ENCODE peak calls at places on chromosome 2, in seven cellular contexts. N, Q, A, O, D, H and B are unnamed samples.

GRCh38 chr2:127517465-127517864 is 8.8 kb downstream of the IWS1 start:
- DNase-seq in N (no peak), Q (no peak), A (no peak), O (no peak), D (no peak), H (no peak), B (no peak)

GRCh38 chr2:208300847-208301618 is 35.0 kb downstream of the PIKFYVE start:
- DNase-seq in N (no peak), Q (no peak), A (no peak), O (no peak), D (no peak), H (no peak), B (no peak)

GRCh38 chr2:80482276-80482675 is 177.7 kb upstream of the LRRTM1 start:
- DNase-seq in N (no peak), Q (no peak), A (no peak), O (no peak), D (no peak), H (no peak), B (no peak)

GRCh38 chr2:239538357-239539052 is 137.7 kb upstream of the HDAC4 start:
- DNase-seq in N (no peak), Q (no peak), A (no peak), O (no peak), D (no peak), H (no peak), B (no peak)

GRCh38 chr2:100470898-100471514 is 724 bp downstream of the NMS start:
- DNase-seq in N (no peak), Q (no peak), A (peak), O (no peak), D (peak), H (peak), B (no peak)

GRCh38 chr2:132850688-132851087 is 180.7 kb upstream of the LYPD1 start:
- DNase-seq in N (no peak), Q (no peak), A (no peak), O (no peak), D (no peak), H (no peak), B (no peak)

GRCh38 chr2:191678437-191679110 is 638 bp downstream of the NABP1 start:
- DNase-seq in N (peak), Q (no peak), A (peak), O (peak), D (peak), H (peak), B (peak)

GRCh38 chr2:15814946-15815345 is 125.4 kb upstream of the MYCN start:
- DNase-seq in N (no peak), Q (no peak), A (no peak), O (no peak), D (no peak), H (no peak), B (no peak)

GRCh38 chr2:143481728-143482127 is 352.5 kb downstream of the ARHGAP15 start:
- DNase-seq in N (no peak), Q (no peak), A (no peak), O (no peak), D (no peak), H (no peak), B (no peak)

GRCh38 chr2:175234650-175235049 is 53.1 kb upstream of the ATP5MC3 start:
- DNase-seq in N (no peak), Q (no peak), A (no peak), O (no peak), D (peak), H (no peak), B (no peak)

GRCh38 chr2:45836740-45837139 is 185.3 kb downstream of the PRKCE start:
- DNase-seq in N (no peak), Q (no peak), A (no peak), O (no peak), D (peak), H (no peak), B (no peak)

GRCh38 chr2:133777607-133778006 is 209.3 kb upstream of the NCKAP5 start:
- DNase-seq in N (no peak), Q (peak), A (no peak), O (no peak), D (peak), H (no peak), B (no peak)

GRCh38 chr2:128631698-128632490 is 313.2 kb upstream of the HS6ST1 start:
- DNase-seq in N (no peak), Q (no peak), A (no peak), O (no peak), D (no peak), H (no peak), B (no peak)

GRCh38 chr2:186486651-186487647 is 889 bp downstream of the ZC3H15 start:
- DNase-seq in N (peak), Q (no peak), A (no peak), O (no peak), D (peak), H (no peak), B (peak)

GRCh38 chr2:98170076-98170475 is 83.1 kb downstream of the VWA3B start:
- DNase-seq in N (no peak), Q (no peak), A (no peak), O (no peak), D (no peak), H (no peak), B (no peak)

GRCh38 chr2:232382331-232383225 is 4.0 kb downstream of the ALPP start:
- DNase-seq in N (no peak), Q (no peak), A (no peak), O (no peak), D (peak), H (no peak), B (no peak)

GRCh38 chr2:29611261-29611660 is 310.1 kb downstream of the ALK start:
- DNase-seq in N (no peak), Q (no peak), A (no peak), O (no peak), D (no peak), H (no peak), B (no peak)

GRCh38 chr2:227860116-227860724 is 11.2 kb upstream of the DAW1 start:
- DNase-seq in N (no peak), Q (no peak), A (no peak), O (no peak), D (no peak), H (no peak), B (no peak)

GRCh38 chr2:18883626-18884456 is 294.5 kb upstream of the NT5C1B start:
- DNase-seq in N (peak), Q (peak), A (peak), O (no peak), D (peak), H (no peak), B (no peak)

GRCh38 chr2:23298551-23298950 is 86.4 kb upstream of the KLHL29 start:
- DNase-seq in N (no peak), Q (no peak), A (no peak), O (no peak), D (no peak), H (no peak), B (no peak)

GRCh38 chr2:235765181-235765820 is 271.5 kb downstream of the AGAP1 start:
- DNase-seq in N (peak), Q (peak), A (no peak), O (no peak), D (no peak), H (no peak), B (no peak)

GRCh38 chr2:223918671-223919134 is 26.4 kb downstream of the WDFY1 start:
- DNase-seq in N (no peak), Q (no peak), A (no peak), O (no peak), D (no peak), H (no peak), B (peak)

GRCh38 chr2:85156141-85156540 is 22.9 kb downstream of the TCF7L1 start:
- DNase-seq in N (no peak), Q (no peak), A (no peak), O (no peak), D (no peak), H (no peak), B (peak)

GRCh38 chr2:176078440-176079284 is 5.1 kb downstream of the EVX2 start:
- DNase-seq in N (no peak), Q (no peak), A (no peak), O (no peak), D (no peak), H (no peak), B (no peak)

GRCh38 chr2:215828528-215829184 is 184.7 kb downstream of the MREG start:
- DNase-seq in N (peak), Q (peak), A (peak), O (peak), D (peak), H (peak), B (peak)

GRCh38 chr2:42722328-42723190 is 41.4 kb downstream of the OXER1 start:
- DNase-seq in N (peak), Q (no peak), A (no peak), O (no peak), D (peak), H (no peak), B (peak)
- TF ChIP-seq MAX in N (no peak), Q (no peak), A (no peak), O (no peak), D (no peak), H (no peak), B (no peak)

GRCh38 chr2:3280683-3281520 is 96.7 kb downstream of the EIPR1 start:
- DNase-seq in N (no peak), Q (no peak), A (no peak), O (no peak), D (no peak), H (no peak), B (no peak)

GRCh38 chr2:3278521-3279218 is 98.9 kb downstream of the EIPR1 start:
- DNase-seq in N (no peak), Q (no peak), A (no peak), O (no peak), D (no peak), H (no peak), B (no peak)

GRCh38 chr2:3279236-3279960 is 98.2 kb downstream of the EIPR1 start:
- DNase-seq in N (no peak), Q (no peak), A (no peak), O (no peak), D (no peak), H (no peak), B (no peak)

GRCh38 chr2:3282056-3282998 is 95.3 kb downstream of the EIPR1 start:
- DNase-seq in N (no peak), Q (no peak), A (no peak), O (peak), D (no peak), H (no peak), B (no peak)

DNA sequence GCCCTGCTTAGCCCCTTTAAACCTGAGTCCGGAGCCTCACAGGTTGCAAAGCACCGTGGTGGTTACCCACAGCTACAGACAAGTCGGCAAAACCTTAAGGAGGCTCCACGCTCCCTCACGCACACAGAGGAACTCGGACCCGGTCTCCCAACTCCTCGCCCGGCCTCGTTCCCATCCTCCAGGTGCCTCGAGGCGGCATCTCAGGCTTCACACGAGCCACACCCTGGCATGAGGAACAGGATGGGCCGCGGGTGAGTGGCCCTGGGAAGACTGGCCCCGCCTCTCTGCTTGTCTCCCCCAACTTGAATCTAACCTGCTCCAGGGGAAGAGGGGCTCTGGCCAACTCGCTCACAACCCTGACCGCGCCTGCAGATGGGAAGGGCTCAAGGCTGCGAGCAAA is 97.4 kb downstream of the EIPR1 start:
- DNase-seq in N (no peak), Q (no peak), A (no peak), O (no peak), D (no peak), H (no peak), B (no peak)
- TF ChIP-seq MAX in N (no peak), Q (no peak), A (no peak), O (no peak), D (no peak), H (no peak), B (no peak)

GRCh38 chr2:149908731-149909690 is 321.4 kb upstream of the MMADHC start:
- DNase-seq in N (no peak), Q (no peak), A (no peak), O (no peak), D (no peak), H (no peak), B (no peak)
- TF ChIP-seq MAX in N (no peak), Q (no peak), A (no peak), O (no peak), D (no peak), H (no peak), B (no peak)

GRCh38 chr2:218605438-218605837 is 2.3 kb upstream of the PLCD4 start:
- DNase-seq in N (no peak), Q (no peak), A (no peak), O (peak), D (no peak), H (no peak), B (peak)

GRCh38 chr2:218607436-218608115 is at the start of gene PLCD4:
- DNase-seq in N (peak), Q (no peak), A (no peak), O (peak), D (no peak), H (no peak), B (peak)
- TF ChIP-seq MAX in N (no peak), Q (no peak), A (no peak), O (peak), D (no peak), H (no peak), B (no peak)

DNA sequence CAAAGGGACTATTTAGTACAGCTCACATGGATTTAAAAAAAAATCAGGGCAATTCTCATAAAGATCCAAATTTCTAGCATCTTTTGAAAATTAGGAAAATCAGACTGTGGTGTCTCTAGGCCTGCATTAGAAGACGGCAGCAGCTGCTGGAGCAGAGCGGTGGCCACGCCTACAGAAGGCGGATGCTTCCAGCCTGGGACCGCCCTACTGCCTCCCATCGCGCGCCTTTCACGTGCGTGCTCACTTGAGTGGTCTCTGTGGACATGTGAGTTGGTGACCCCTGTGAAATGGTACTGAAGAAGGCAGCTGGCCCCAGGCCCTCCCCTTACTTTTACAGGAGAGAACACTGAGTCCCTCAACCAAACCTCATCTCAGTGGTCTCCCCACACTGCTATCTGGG is 15.2 kb upstream of the ZFP36L2 start:
- DNase-seq in N (no peak), Q (no peak), A (peak), O (no peak), D (no peak), H (no peak), B (no peak)
- TF ChIP-seq MAX in N (no peak), Q (no peak), A (no peak), O (no peak), D (no peak), H (no peak), B (no peak)

GRCh38 chr2:188244383-188244782 is 47.3 kb upstream of the GULP1 start:
- DNase-seq in N (peak), Q (no peak), A (no peak), O (no peak), D (no peak), H (no peak), B (no peak)
- TF ChIP-seq MAX in N (no peak), Q (no peak), A (no peak), O (no peak), D (no peak), H (no peak), B (no peak)

GRCh38 chr2:217360781-217361485 is 501.1 kb upstream of the TNP1 start:
- DNase-seq in N (peak), Q (no peak), A (no peak), O (peak), D (peak), H (no peak), B (no peak)
- TF ChIP-seq MAX in N (no peak), Q (no peak), A (no peak), O (no peak), D (no peak), H (no peak), B (no peak)

GRCh38 chr2:7812231-7812995 is 869.4 kb upstream of the ID2 start:
- DNase-seq in N (no peak), Q (no peak), A (no peak), O (no peak), D (no peak), H (no peak), B (no peak)
- TF ChIP-seq MAX in N (no peak), Q (no peak), A (no peak), O (no peak), D (no peak), H (no peak), B (no peak)

DNA sequence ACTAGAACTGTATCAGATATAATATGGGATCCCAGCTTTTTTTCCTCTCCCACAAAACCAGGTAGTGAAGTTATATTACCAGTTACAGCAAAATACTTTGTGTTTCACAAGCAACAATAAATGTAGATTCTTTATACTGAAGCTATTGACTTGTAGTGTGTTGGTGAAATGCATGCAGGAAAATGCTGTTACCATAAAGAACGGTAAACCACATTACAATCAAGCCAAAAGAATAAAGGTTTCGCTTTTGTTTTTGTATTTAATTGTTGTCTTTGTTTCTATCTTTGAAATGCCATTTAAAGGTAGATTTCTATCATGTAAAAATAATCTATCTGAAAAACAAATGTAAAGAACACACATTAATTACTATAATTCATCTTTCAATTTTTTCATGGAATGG is 77.7 kb upstream of the CSRNP3 start:
- DNase-seq in N (no peak), Q (no peak), A (no peak), O (no peak), D (no peak), H (no peak), B (no peak)
- TF ChIP-seq MAX in N (no peak), Q (no peak), A (no peak), O (no peak), D (no peak), H (no peak), B (no peak)